ENCODE peak calls at places on chromosome 9, in seven cellular contexts. One of them, this sample, is unnamed.

GRCh38 chr9:83013867-83014605 is 48.9 kb downstream of the RASEF start:
- DNase-seq in HepG2: no peak
- DNase-seq in H1: no peak
- DNase-seq in GM12891: no peak
- DNase-seq in GM12878: no peak
- DNase-seq in K562: no peak
- DNase-seq in SK-N-SH: no peak
- DNase-seq in this sample: no peak

GRCh38 chr9:35919212-35920003 is 10.1 kb downstream of the SPAAR start:
- DNase-seq in GM12878: no peak
- DNase-seq in GM12891: no peak
- DNase-seq in K562: no peak
- DNase-seq in SK-N-SH: no peak
- DNase-seq in H1: no peak
- DNase-seq in HepG2: no peak
- DNase-seq in this sample: no peak

GRCh38 chr9:37969130-37969529 is 65.2 kb upstream of the SLC25A51 start:
- DNase-seq in SK-N-SH: no peak
- DNase-seq in H1: no peak
- DNase-seq in GM12891: no peak
- DNase-seq in HepG2: peak; percentile 73
- DNase-seq in GM12878: no peak
- DNase-seq in K562: peak; percentile 39
- DNase-seq in this sample: no peak

GRCh38 chr9:115786321-115786720 is 367.3 kb upstream of the PAPPA start:
- DNase-seq in H1: no peak
- DNase-seq in HepG2: no peak
- DNase-seq in GM12878: no peak
- DNase-seq in GM12891: no peak
- DNase-seq in K562: no peak
- DNase-seq in SK-N-SH: no peak
- DNase-seq in this sample: no peak

GRCh38 chr9:129880654-129881546 is 45.6 kb downstream of the USP20 start:
- DNase-seq in GM12891: no peak
- DNase-seq in K562: no peak
- DNase-seq in GM12878: no peak
- DNase-seq in SK-N-SH: no peak
- DNase-seq in H1: no peak
- DNase-seq in HepG2: no peak
- DNase-seq in this sample: no peak

GRCh38 chr9:137456061-137456863 is 2.9 kb downstream of the NSMF start:
- DNase-seq in HepG2: no peak
- DNase-seq in K562: no peak
- DNase-seq in SK-N-SH: no peak
- DNase-seq in GM12878: no peak
- DNase-seq in GM12891: no peak
- DNase-seq in H1: no peak
- DNase-seq in this sample: no peak

GRCh38 chr9:137672907-137673791 is 54.3 kb downstream of the EHMT1 start:
- DNase-seq in SK-N-SH: peak; percentile 85
- DNase-seq in GM12878: peak; percentile 67
- DNase-seq in HepG2: peak; percentile 44
- DNase-seq in GM12891: peak; percentile 66
- DNase-seq in K562: peak; percentile 63
- DNase-seq in H1: no peak
- DNase-seq in this sample: peak; percentile 57

GRCh38 chr9:70003786-70004185 is 39.9 kb upstream of the MAMDC2 start:
- DNase-seq in H1: no peak
- DNase-seq in SK-N-SH: no peak
- DNase-seq in HepG2: no peak
- DNase-seq in GM12891: no peak
- DNase-seq in K562: no peak
- DNase-seq in GM12878: no peak
- DNase-seq in this sample: no peak

GRCh38 chr9:21883642-21884041 is 81.2 kb downstream of the MTAP start:
- DNase-seq in HepG2: no peak
- DNase-seq in SK-N-SH: no peak
- DNase-seq in GM12878: no peak
- DNase-seq in GM12891: no peak
- DNase-seq in K562: no peak
- DNase-seq in H1: no peak
- DNase-seq in this sample: no peak
- TF ChIP-seq POLR2AphosphoS5 in HepG2: no peak
- TF ChIP-seq POLR2AphosphoS5 in SK-N-SH: no peak
- TF ChIP-seq POLR2AphosphoS5 in GM12878: no peak
- TF ChIP-seq POLR2AphosphoS5 in GM12891: no peak
- TF ChIP-seq POLR2AphosphoS5 in K562: no peak
- TF ChIP-seq POLR2AphosphoS5 in H1: peak; percentile 35
- TF ChIP-seq POLR2AphosphoS5 in this sample: no peak

DNA sequence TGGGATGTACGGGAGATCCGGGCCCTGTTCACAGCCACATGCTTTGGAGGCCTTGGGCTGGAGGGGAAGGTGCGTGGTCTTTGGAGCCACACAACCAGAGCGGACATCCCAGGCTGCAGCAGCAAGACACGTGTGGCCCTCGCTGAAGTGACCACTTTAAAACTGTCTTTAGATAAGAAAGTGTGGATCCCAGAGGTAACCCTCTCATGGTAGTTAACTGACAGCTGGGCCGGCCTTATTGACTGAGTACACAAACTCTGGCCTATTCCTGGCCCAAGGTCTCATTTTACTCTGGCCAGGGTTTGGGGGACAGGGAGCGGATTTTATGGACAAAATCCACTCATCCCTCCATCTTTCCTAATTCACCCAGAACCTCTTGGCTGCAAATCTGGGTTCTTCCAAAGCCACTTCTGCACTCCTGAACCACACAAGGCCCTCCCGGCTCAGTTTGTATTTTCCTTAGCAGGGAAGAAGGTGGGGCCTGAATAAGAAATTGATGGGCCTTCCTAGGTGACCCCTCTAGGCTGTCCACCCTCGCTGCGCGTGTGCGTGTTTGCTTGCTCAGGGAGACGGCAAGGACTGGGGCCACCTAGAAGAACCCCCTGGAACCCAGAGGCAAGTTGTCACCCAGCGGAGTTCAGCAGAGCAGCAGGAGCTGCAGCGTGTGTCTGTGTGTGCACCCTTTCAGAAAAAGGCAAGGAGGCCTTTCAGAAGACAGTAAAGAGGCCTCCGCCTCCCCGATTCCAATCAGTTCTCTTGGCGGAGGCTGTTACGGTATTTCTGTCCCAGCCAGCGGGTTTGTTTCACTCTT is 73.3 kb upstream of the ORM1 start:
- DNase-seq in GM12891: no peak
- DNase-seq in GM12878: no peak
- DNase-seq in H1: no peak
- DNase-seq in HepG2: no peak
- DNase-seq in K562: no peak
- DNase-seq in SK-N-SH: no peak
- DNase-seq in this sample: no peak
- TF ChIP-seq TAF1 in GM12891: no peak
- TF ChIP-seq TAF1 in GM12878: no peak
- TF ChIP-seq TAF1 in H1: no peak
- TF ChIP-seq TAF1 in HepG2: no peak
- TF ChIP-seq TAF1 in K562: no peak
- TF ChIP-seq TAF1 in SK-N-SH: no peak
- TF ChIP-seq TAF1 in this sample: no peak

GRCh38 chr9:76221423-76221822 is 172.8 kb downstream of the RFK start:
- DNase-seq in GM12891: no peak
- DNase-seq in HepG2: no peak
- DNase-seq in K562: no peak
- DNase-seq in H1: no peak
- DNase-seq in GM12878: no peak
- DNase-seq in SK-N-SH: no peak
- DNase-seq in this sample: no peak

GRCh38 chr9:76218868-76219462 is 175.3 kb downstream of the RFK start:
- DNase-seq in SK-N-SH: no peak
- DNase-seq in K562: no peak
- DNase-seq in H1: no peak
- DNase-seq in HepG2: no peak
- DNase-seq in GM12878: no peak
- DNase-seq in GM12891: no peak
- DNase-seq in this sample: no peak

GRCh38 chr9:76219555-76220151 is 174.6 kb downstream of the RFK start:
- DNase-seq in SK-N-SH: peak; percentile 1
- DNase-seq in K562: no peak
- DNase-seq in GM12878: no peak
- DNase-seq in GM12891: no peak
- DNase-seq in H1: no peak
- DNase-seq in HepG2: no peak
- DNase-seq in this sample: no peak

GRCh38 chr9:76216161-76216649 is 178.0 kb downstream of the RFK start:
- DNase-seq in SK-N-SH: no peak
- DNase-seq in K562: no peak
- DNase-seq in GM12878: no peak
- DNase-seq in HepG2: no peak
- DNase-seq in GM12891: no peak
- DNase-seq in H1: no peak
- DNase-seq in this sample: no peak

GRCh38 chr9:76218151-76218867 is 175.9 kb downstream of the RFK start:
- DNase-seq in GM12878: no peak
- DNase-seq in HepG2: no peak
- DNase-seq in K562: no peak
- DNase-seq in H1: no peak
- DNase-seq in SK-N-SH: no peak
- DNase-seq in GM12891: no peak
- DNase-seq in this sample: no peak
- TF ChIP-seq POLR2AphosphoS5 in GM12878: no peak
- TF ChIP-seq POLR2AphosphoS5 in HepG2: no peak
- TF ChIP-seq POLR2AphosphoS5 in K562: no peak
- TF ChIP-seq POLR2AphosphoS5 in H1: no peak
- TF ChIP-seq POLR2AphosphoS5 in SK-N-SH: no peak
- TF ChIP-seq POLR2AphosphoS5 in GM12891: no peak
- TF ChIP-seq POLR2AphosphoS5 in this sample: no peak

DNA sequence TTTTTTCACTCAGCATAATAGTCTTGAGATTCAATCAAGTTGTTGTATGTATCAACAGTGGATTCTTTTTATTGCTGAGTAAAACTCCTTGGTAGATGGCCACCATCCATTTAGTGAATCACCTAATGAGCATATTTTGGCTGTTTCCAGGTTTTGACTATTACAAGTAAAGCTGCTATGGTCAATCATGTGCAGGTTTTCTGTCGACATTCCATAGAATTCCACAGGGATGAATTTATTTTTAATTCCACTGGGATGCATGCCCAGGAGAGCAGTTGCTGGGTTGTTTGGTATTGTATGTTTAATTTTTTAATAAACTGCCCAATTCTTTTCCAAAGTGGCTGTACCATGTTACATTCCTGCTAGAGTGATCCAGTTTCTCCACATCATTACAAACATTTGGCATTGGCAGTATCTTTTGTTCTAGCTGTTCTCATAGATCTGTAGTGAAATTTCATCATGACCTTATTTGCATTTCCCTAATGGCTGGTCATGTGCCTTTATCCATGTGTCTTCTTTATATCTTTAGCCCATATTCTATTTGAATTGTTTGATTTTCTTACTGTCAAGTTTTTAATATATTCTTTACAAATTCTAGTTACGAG is 10.4 kb upstream of the S1PR3 start:
- DNase-seq in HepG2: no peak
- DNase-seq in K562: no peak
- DNase-seq in H1: no peak
- DNase-seq in GM12878: no peak
- DNase-seq in SK-N-SH: no peak
- DNase-seq in GM12891: no peak
- DNase-seq in this sample: no peak
- TF ChIP-seq TAF1 in HepG2: no peak
- TF ChIP-seq TAF1 in K562: no peak
- TF ChIP-seq TAF1 in H1: no peak
- TF ChIP-seq TAF1 in GM12878: no peak
- TF ChIP-seq TAF1 in SK-N-SH: no peak
- TF ChIP-seq TAF1 in GM12891: no peak
- TF ChIP-seq TAF1 in this sample: no peak

GRCh38 chr9:132209263-132209662 is 47.4 kb downstream of the NTNG2 start:
- DNase-seq in K562: no peak
- DNase-seq in GM12891: no peak
- DNase-seq in HepG2: no peak
- DNase-seq in H1: no peak
- DNase-seq in SK-N-SH: no peak
- DNase-seq in GM12878: no peak
- DNase-seq in this sample: no peak

GRCh38 chr9:132210472-132211145 is 48.8 kb downstream of the NTNG2 start:
- DNase-seq in SK-N-SH: no peak
- DNase-seq in GM12878: no peak
- DNase-seq in GM12891: no peak
- DNase-seq in HepG2: no peak
- DNase-seq in K562: no peak
- DNase-seq in H1: no peak
- DNase-seq in this sample: no peak

GRCh38 chr9:132216861-132217655 is 55.2 kb downstream of the NTNG2 start:
- DNase-seq in GM12891: no peak
- DNase-seq in K562: no peak
- DNase-seq in SK-N-SH: no peak
- DNase-seq in H1: no peak
- DNase-seq in HepG2: no peak
- DNase-seq in GM12878: no peak
- DNase-seq in this sample: no peak

GRCh38 chr9:132211570-132211969 is 49.7 kb downstream of the NTNG2 start:
- DNase-seq in HepG2: no peak
- DNase-seq in GM12878: no peak
- DNase-seq in H1: no peak
- DNase-seq in SK-N-SH: no peak
- DNase-seq in K562: no peak
- DNase-seq in GM12891: no peak
- DNase-seq in this sample: no peak

GRCh38 chr9:132214027-132214622 is 52.3 kb downstream of the NTNG2 start:
- DNase-seq in GM12891: no peak
- DNase-seq in H1: no peak
- DNase-seq in K562: peak; percentile 32
- DNase-seq in SK-N-SH: peak; percentile 90
- DNase-seq in GM12878: no peak
- DNase-seq in HepG2: no peak
- DNase-seq in this sample: no peak
- TF ChIP-seq POLR2AphosphoS5 in GM12891: no peak
- TF ChIP-seq POLR2AphosphoS5 in H1: no peak
- TF ChIP-seq POLR2AphosphoS5 in K562: no peak
- TF ChIP-seq POLR2AphosphoS5 in SK-N-SH: no peak
- TF ChIP-seq POLR2AphosphoS5 in GM12878: no peak
- TF ChIP-seq POLR2AphosphoS5 in HepG2: no peak
- TF ChIP-seq POLR2AphosphoS5 in this sample: no peak

DNA sequence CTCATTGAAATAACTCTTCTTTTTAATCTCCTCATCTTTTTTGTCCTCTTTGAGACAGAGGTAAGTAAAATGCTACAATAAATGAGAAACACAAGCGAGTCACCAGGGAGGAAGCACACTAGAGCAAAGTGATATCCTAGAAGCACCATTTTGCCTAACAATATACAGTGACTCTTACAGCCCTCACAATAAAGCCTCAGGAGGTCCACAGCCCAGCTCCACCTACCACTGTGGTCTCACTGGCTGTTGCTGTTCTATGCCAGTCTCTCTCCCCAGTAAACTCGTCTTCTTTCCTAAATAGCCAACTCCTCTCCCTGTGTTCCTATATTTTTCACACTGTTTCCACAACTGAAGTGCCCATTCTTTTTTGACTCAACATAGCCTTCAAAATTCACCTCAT is 44.3 kb downstream of the TNFSF15 start:
- DNase-seq in HepG2: no peak
- DNase-seq in GM12891: no peak
- DNase-seq in K562: no peak
- DNase-seq in H1: no peak
- DNase-seq in GM12878: no peak
- DNase-seq in SK-N-SH: no peak
- DNase-seq in this sample: no peak
- TF ChIP-seq TAF1 in HepG2: no peak
- TF ChIP-seq TAF1 in GM12891: no peak
- TF ChIP-seq TAF1 in K562: no peak
- TF ChIP-seq TAF1 in H1: no peak
- TF ChIP-seq TAF1 in GM12878: no peak
- TF ChIP-seq TAF1 in SK-N-SH: no peak
- TF ChIP-seq TAF1 in this sample: no peak

This sample was measured in GM12892.